ENCODE peak calls at places on chromosomes 11 and 22, in four cellular contexts. One of them, this sample, is unnamed.

GRCh38 chr22:24244144-24244787 is 616 bp downstream of the GGT5 start:
- DNase-seq in foreskin keratinocyte: no peak
- DNase-seq in EH: peak; percentile 25
- DNase-seq in brain microvascular endothelial cell: peak; percentile 75
- DNase-seq in this sample: no peak

GRCh38 chr11:67523556-67524479 is 572 bp upstream of the CABP2 start:
- DNase-seq in brain microvascular endothelial cell: no peak
- DNase-seq in EH: no peak
- DNase-seq in foreskin keratinocyte: no peak
- DNase-seq in this sample: no peak

GRCh38 chr22:31162015-31162765 is 2.2 kb downstream of the RNF185 start:
- DNase-seq in foreskin keratinocyte: no peak
- DNase-seq in EH: peak; percentile 35
- DNase-seq in brain microvascular endothelial cell: no peak
- DNase-seq in this sample: no peak

GRCh38 chr11:26073646-26074045 is 258.3 kb upstream of the ANO3 start:
- DNase-seq in brain microvascular endothelial cell: no peak
- DNase-seq in EH: no peak
- DNase-seq in foreskin keratinocyte: no peak
- DNase-seq in this sample: no peak

GRCh38 chr11:102267602-102268001 is 49.7 kb upstream of the BIRC3 start:
- DNase-seq in EH: peak; percentile 84
- DNase-seq in brain microvascular endothelial cell: peak; percentile 39
- DNase-seq in foreskin keratinocyte: peak; percentile 67
- DNase-seq in this sample: no peak

GRCh38 chr11:2942872-2943710 is 13.9 kb upstream of the PHLDA2 start:
- DNase-seq in foreskin keratinocyte: no peak
- DNase-seq in brain microvascular endothelial cell: no peak
- DNase-seq in EH: no peak
- DNase-seq in this sample: no peak

GRCh38 chr11:105588001-105588400 is 21.9 kb upstream of the GRIA4 start:
- DNase-seq in foreskin keratinocyte: no peak
- DNase-seq in brain microvascular endothelial cell: peak; percentile 73
- DNase-seq in EH: peak; percentile 67
- DNase-seq in this sample: no peak

GRCh38 chr22:36641902-36642640 is 61.5 kb downstream of the CACNG2 start:
- DNase-seq in foreskin keratinocyte: peak; percentile 63
- DNase-seq in EH: peak; percentile 59
- DNase-seq in brain microvascular endothelial cell: peak; percentile 9
- DNase-seq in this sample: no peak

GRCh38 chr11:66011239-66011784 is 496 bp upstream of the CST6 start:
- DNase-seq in EH: peak; percentile 78
- DNase-seq in foreskin keratinocyte: peak; percentile 94
- DNase-seq in brain microvascular endothelial cell: peak; percentile 32
- DNase-seq in this sample: no peak

GRCh38 chr11:2526808-2527381 is 82.1 kb downstream of the KCNQ1 start:
- DNase-seq in brain microvascular endothelial cell: no peak
- DNase-seq in foreskin keratinocyte: no peak
- DNase-seq in EH: no peak
- DNase-seq in this sample: peak; percentile 78

GRCh38 chr11:119103793-119104192 is 2.1 kb upstream of the DPAGT1 start:
- DNase-seq in brain microvascular endothelial cell: no peak
- DNase-seq in foreskin keratinocyte: no peak
- DNase-seq in EH: peak; percentile 13
- DNase-seq in this sample: no peak

GRCh38 chr11:20089796-20090653 is 70.2 kb downstream of the DBX1 start:
- DNase-seq in EH: peak; percentile 71
- DNase-seq in brain microvascular endothelial cell: peak; percentile 36
- DNase-seq in foreskin keratinocyte: no peak
- DNase-seq in this sample: no peak

GRCh38 chr11:77602385-77603105 is 12.8 kb downstream of the AQP11 start:
- DNase-seq in foreskin keratinocyte: peak; percentile 85
- DNase-seq in EH: peak; percentile 90
- DNase-seq in brain microvascular endothelial cell: peak; percentile 69
- DNase-seq in this sample: no peak

GRCh38 chr11:116598556-116598955 is 174.2 kb downstream of the BUD13 start:
- DNase-seq in EH: no peak
- DNase-seq in brain microvascular endothelial cell: no peak
- DNase-seq in foreskin keratinocyte: no peak
- DNase-seq in this sample: no peak

GRCh38 chr22:26624788-26625187 is 3.0 kb downstream of the CRYBA4 start:
- DNase-seq in foreskin keratinocyte: no peak
- DNase-seq in brain microvascular endothelial cell: no peak
- DNase-seq in EH: no peak
- DNase-seq in this sample: no peak

GRCh38 chr11:79438631-79439429 is 2.0 kb downstream of the TENM4 start:
- DNase-seq in EH: peak; percentile 32
- DNase-seq in brain microvascular endothelial cell: no peak
- DNase-seq in foreskin keratinocyte: no peak
- DNase-seq in this sample: peak; percentile 39

GRCh38 chr22:33467718-33468117 is 409.5 kb upstream of the SYN3 start:
- DNase-seq in brain microvascular endothelial cell: no peak
- DNase-seq in EH: peak; percentile 16
- DNase-seq in foreskin keratinocyte: no peak
- DNase-seq in this sample: no peak

GRCh38 chr11:119029340-119030028 is 1.2 kb downstream of the SLC37A4 start:
- DNase-seq in EH: no peak
- DNase-seq in foreskin keratinocyte: no peak
- DNase-seq in brain microvascular endothelial cell: no peak
- DNase-seq in this sample: peak; percentile 40

GRCh38 chr22:39543095-39543494 is 10.5 kb upstream of the RPS19BP1 start:
- DNase-seq in brain microvascular endothelial cell: no peak
- DNase-seq in foreskin keratinocyte: no peak
- DNase-seq in EH: peak; percentile 43
- DNase-seq in this sample: no peak

GRCh38 chr22:38310518-38311330 is 6.5 kb downstream of the CSNK1E start:
- DNase-seq in EH: peak; percentile 43
- DNase-seq in foreskin keratinocyte: no peak
- DNase-seq in brain microvascular endothelial cell: no peak
- DNase-seq in this sample: no peak

GRCh38 chr11:35802221-35802620 is 139.6 kb downstream of the TRIM44 start:
- DNase-seq in brain microvascular endothelial cell: no peak
- DNase-seq in EH: no peak
- DNase-seq in foreskin keratinocyte: no peak
- DNase-seq in this sample: no peak

GRCh38 chr22:35564975-35565867 is 24.6 kb downstream of the RASD2 start:
- DNase-seq in foreskin keratinocyte: no peak
- DNase-seq in EH: peak; percentile 65
- DNase-seq in brain microvascular endothelial cell: peak; percentile 13
- DNase-seq in this sample: no peak

GRCh38 chr11:70716986-70717775 is 318.9 kb downstream of the CTTN start:
- DNase-seq in foreskin keratinocyte: no peak
- DNase-seq in brain microvascular endothelial cell: no peak
- DNase-seq in EH: no peak
- DNase-seq in this sample: no peak

GRCh38 chr11:46917109-46918086 is 952 bp downstream of the LRP4 start:
- DNase-seq in brain microvascular endothelial cell: no peak
- DNase-seq in foreskin keratinocyte: no peak
- DNase-seq in EH: no peak
- DNase-seq in this sample: no peak

GRCh38 chr11:37409124-37409523 is 811.1 kb upstream of the RAG2 start:
- DNase-seq in foreskin keratinocyte: peak; percentile 66
- DNase-seq in EH: no peak
- DNase-seq in brain microvascular endothelial cell: no peak
- DNase-seq in this sample: no peak

GRCh38 chr22:50340157-50340879 is 2.8 kb upstream of the PPP6R2 start:
- DNase-seq in foreskin keratinocyte: no peak
- DNase-seq in brain microvascular endothelial cell: no peak
- DNase-seq in EH: peak; percentile 23
- DNase-seq in this sample: no peak

GRCh38 chr11:74320538-74320937 is 9.1 kb upstream of the P4HA3 start:
- DNase-seq in brain microvascular endothelial cell: no peak
- DNase-seq in foreskin keratinocyte: no peak
- DNase-seq in EH: peak; percentile 27
- DNase-seq in this sample: no peak

GRCh38 chr11:77067776-77068460 is 1.1 kb downstream of the CAPN5 start:
- DNase-seq in foreskin keratinocyte: no peak
- DNase-seq in EH: no peak
- DNase-seq in brain microvascular endothelial cell: no peak
- DNase-seq in this sample: no peak

GRCh38 chr11:28615542-28615941 is 507.4 kb downstream of the METTL15 start:
- DNase-seq in foreskin keratinocyte: no peak
- DNase-seq in EH: no peak
- DNase-seq in brain microvascular endothelial cell: no peak
- DNase-seq in this sample: no peak

GRCh38 chr11:46348986-46349401 is 1.7 kb downstream of the DGKZ start:
- DNase-seq in foreskin keratinocyte: no peak
- DNase-seq in EH: no peak
- DNase-seq in brain microvascular endothelial cell: no peak
- DNase-seq in this sample: no peak

GRCh38 chr11:60872124-60872951 is 5.0 kb downstream of the ZP1 start:
- DNase-seq in foreskin keratinocyte: no peak
- DNase-seq in brain microvascular endothelial cell: peak; percentile 76
- DNase-seq in EH: peak; percentile 87
- DNase-seq in this sample: no peak

GRCh38 chr22:17086301-17086700 is 1.5 kb downstream of the IL17RA start:
- DNase-seq in EH: no peak
- DNase-seq in foreskin keratinocyte: no peak
- DNase-seq in brain microvascular endothelial cell: no peak
- DNase-seq in this sample: no peak